ENCODE peak calls at places on chromosome 10, in nine cellular contexts. V, O, G, C, S, K, B, F and I are unnamed samples. For H3K4me1, the result is how much of the 10 kb centered on the place peaks cover.

GRCh38 chr10:18094332-18094731 is 45.9 kb upstream of the CACNB2 start:
- DNase-seq in V (no peak), O (no peak), G (no peak), C (no peak), S (no peak), K (no peak), B (no peak), F (no peak), I (no peak)

GRCh38 chr10:12606461-12606860 is 257.1 kb downstream of the CAMK1D start:
- DNase-seq in V (no peak), O (no peak), G (no peak), C (no peak), S (no peak), K (no peak), B (no peak), F (no peak), I (no peak)

GRCh38 chr10:93873427-93874115 is 20.2 kb upstream of the SLC35G1 start:
- DNase-seq in V (no peak), O (peak), G (peak), C (no peak), S (no peak), K (no peak), B (peak), F (peak), I (no peak)

GRCh38 chr10:110852255-110852896 is 19.4 kb upstream of the PDCD4 start:
- DNase-seq in V (no peak), O (peak), G (no peak), C (no peak), S (no peak), K (no peak), B (peak), F (no peak), I (no peak)

GRCh38 chr10:34933676-34934075 is 118.6 kb upstream of the PARD3 start:
- DNase-seq in V (peak), O (no peak), G (peak), C (no peak), S (no peak), K (peak), B (peak), F (peak), I (peak)

GRCh38 chr10:75037171-75038153 is 74.0 kb upstream of the SAMD8 start:
- DNase-seq in V (no peak), O (no peak), G (no peak), C (no peak), S (no peak), K (no peak), B (no peak), F (no peak), I (no peak)

GRCh38 chr10:125158528-125159485 is 1.6 kb downstream of the CTBP2 start:
- DNase-seq in V (peak), O (peak), G (no peak), C (no peak), S (peak), K (peak), B (no peak), F (peak), I (peak)

GRCh38 chr10:23270531-23270930 is 74.1 kb downstream of the C10orf67 start:
- DNase-seq in V (no peak), O (no peak), G (no peak), C (no peak), S (no peak), K (no peak), B (no peak), F (no peak), I (no peak)

GRCh38 chr10:118041316-118041715 is 5.4 kb downstream of the RAB11FIP2 start:
- DNase-seq in V (no peak), O (peak), G (no peak), C (no peak), S (no peak), K (no peak), B (no peak), F (peak), I (no peak)

GRCh38 chr10:16822726-16823360 is 5.6 kb upstream of the RSU1 start:
- DNase-seq in V (no peak), O (no peak), G (no peak), C (no peak), S (no peak), K (no peak), B (no peak), F (no peak), I (no peak)

GRCh38 chr10:43923328-43923727 is 274.6 kb upstream of the ZNF32 start:
- DNase-seq in V (no peak), O (no peak), G (no peak), C (no peak), S (no peak), K (no peak), B (no peak), F (no peak), I (no peak)

GRCh38 chr10:112375721-112376577 is 2.0 kb downstream of the ACSL5 start:
- DNase-seq in V (peak), O (peak), G (no peak), C (no peak), S (no peak), K (peak), B (no peak), F (peak), I (peak)

DNA sequence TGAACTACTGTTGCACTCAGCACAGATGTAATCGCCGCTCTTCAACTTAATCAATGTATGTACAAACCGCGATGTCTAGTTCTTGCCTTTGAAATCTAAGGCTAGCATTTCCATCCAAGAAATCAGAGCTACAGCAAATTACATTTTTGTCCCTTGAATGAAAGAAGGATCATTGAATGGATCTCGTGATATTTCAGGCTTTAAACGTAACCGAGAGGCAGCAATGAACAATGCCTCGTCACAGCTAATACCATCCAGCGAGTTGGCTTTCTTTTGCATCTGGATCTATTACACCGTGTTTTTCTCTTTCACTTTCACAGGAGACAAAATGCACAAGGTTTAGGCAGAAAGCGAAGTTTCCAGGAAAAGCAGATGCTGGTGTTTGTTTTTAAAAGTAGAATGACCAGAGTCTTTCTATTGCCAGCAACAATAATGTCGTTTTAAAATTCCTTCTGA is 5.5 kb downstream of the SKIDA1 start:
- DNase-seq in V (no peak), O (peak), G (no peak), C (no peak), S (no peak), K (no peak), B (no peak), F (peak), I (no peak)
- H3K4me1 ChIP-seq in V (under half), O (under half), G (half or more), C (under half), S (under half), K (under half), B (half or more), F (under half), I (under half)

GRCh38 chr10:89644967-89645741 is at the start of gene PANK1:
- DNase-seq in V (peak), O (peak), G (no peak), C (no peak), S (peak), K (peak), B (peak), F (peak), I (peak)

GRCh38 chr10:89644691-89644966 is 413 bp downstream of the PANK1 start:
- DNase-seq in V (peak), O (no peak), G (no peak), C (no peak), S (no peak), K (no peak), B (no peak), F (no peak), I (no peak)

GRCh38 chr10:89645742-89646172 is 715 bp upstream of the PANK1 start:
- DNase-seq in V (peak), O (no peak), G (no peak), C (no peak), S (no peak), K (peak), B (peak), F (no peak), I (no peak)

GRCh38 chr10:89643431-89643811 is 1.6 kb downstream of the PANK1 start:
- DNase-seq in V (no peak), O (no peak), G (no peak), C (no peak), S (no peak), K (no peak), B (no peak), F (no peak), I (no peak)

DNA sequence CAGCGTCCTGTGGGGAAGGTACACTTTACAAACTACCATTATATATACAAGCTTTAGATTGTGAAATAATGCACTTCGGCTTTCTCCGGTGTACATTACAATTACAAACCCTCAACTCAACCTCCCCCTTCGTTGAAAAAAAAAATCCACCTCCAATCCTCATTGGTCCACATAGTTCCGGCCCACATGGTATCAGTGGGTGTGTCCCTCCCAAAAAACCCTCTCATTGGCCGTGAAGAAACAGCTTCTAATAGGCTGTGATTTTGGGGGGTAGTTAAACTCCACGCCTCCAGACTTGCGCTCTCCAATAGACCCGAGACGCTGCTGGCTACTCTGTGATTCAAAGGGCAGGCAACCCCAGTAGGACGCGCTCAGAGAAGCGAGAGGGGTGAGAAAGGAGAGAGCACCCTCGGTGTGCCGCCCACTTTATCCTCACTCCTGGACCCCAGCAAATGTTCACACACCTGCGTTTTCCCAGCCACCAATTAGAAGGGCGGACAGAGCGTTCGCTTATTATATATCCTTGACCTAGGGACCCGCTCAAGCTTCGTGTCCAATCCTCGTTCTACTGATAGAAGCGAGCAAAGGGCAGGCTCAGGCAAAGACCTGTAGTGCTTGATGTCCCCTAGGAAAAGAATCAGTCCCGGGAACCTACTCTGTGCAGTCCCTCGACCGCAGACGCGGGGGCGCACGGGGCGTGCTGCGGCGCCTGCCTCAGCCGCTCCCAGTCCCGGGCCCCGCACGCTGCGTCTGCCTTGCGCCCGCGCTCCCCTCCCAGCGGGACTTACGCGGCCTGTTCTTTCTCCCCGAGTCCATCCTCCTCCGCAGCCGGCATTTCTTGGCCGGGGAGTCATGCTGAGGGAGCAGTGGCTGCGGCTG is 991 bp downstream of the PANK1 start:
- DNase-seq in V (peak), O (peak), G (peak), C (peak), S (peak), K (peak), B (peak), F (peak), I (peak)
- TF ChIP-seq CTCF in V (no peak), O (no peak), G (no peak), C (no peak), S (no peak), K (no peak), B (no peak), F (no peak), I (no peak)

DNA sequence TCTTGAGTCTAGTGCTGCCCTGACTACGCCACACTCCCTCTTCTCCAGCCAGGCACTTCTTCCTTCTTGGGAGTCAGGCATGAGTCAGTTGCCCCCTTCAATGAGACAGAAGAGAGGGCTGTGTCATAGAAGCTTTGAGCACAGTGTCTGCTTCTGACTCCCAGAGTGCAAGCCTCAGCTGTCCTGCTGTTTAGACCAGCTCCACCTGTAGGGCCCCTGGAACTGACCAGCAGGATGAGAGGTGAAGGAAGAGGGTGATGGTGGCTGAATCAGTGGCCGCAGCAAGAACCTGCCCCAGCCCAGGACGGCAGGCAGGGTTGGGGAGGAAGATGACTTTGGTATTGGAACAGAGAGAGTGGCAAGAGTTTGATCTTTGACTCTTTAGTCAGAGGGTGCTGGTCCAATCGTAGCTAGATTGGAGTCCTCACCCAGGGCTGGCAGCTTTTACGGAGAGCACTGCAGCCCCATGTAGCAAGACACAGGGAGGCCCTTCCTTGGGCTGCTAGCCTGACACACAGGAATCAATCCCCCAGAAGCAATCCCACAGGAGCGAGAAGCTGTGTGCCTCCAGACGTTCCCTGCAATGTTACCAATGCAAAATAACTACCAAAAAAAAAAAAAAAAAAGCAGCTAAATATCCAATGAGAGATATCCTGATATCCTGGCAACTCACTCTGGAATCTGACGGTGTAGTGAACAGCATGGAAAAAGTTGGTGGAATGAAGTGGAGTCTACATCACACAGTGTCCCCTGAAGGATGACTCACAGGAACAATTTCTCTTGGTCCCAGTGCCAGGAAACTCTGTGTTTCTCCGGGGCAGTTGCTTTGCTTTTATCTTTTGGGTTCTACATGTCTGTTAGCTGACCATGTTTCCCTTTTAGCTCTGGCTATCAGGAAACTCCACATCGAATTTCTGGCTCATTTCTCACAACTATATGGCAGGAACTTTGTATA is 6.9 kb downstream of the C10orf62 start:
- DNase-seq in V (peak), O (peak), G (no peak), C (peak), S (peak), K (peak), B (no peak), F (peak), I (no peak)
- H3K27ac ChIP-seq in V (peak), O (peak), G (peak), C (peak), S (peak), K (peak), B (peak), F (no peak), I (peak)

DNA sequence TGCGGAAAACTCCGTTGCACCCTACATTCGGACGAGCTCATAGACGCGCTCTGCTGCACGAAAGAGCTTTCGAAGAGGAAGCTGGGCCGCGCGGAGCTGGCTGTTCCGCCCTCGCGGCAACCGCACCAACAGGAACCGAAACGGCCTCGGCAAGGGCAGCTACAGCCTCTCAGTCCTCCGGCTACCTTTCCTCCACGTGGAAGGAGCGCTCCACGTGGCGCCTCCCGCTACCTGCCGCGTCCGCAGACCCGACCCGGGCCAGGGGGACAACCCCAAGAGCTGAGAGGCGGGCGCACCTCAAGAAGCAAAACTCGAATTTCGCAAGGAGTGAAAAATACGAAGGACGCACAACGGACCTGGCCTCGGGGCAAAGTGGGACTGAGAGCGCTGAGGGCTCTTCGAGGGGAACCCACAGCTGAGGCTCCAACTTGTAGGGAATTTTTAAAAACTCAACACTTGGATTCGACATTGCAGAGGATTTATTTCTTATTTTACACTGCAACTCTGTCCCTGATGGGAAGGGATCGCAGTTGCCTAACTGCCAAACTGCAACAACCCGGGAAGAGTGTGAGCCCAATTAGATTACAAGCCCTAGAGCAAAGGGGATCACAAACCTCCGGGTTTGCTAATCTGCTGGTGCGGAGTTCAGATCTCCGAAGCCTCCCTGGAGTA is 1.4 kb downstream of the HPSE2 start:
- DNase-seq in V (peak), O (peak), G (no peak), C (no peak), S (peak), K (peak), B (peak), F (peak), I (peak)
- H3K4me1 ChIP-seq in V (under half), O (under half), G (under half), C (under half), S (under half), K (under half), B (under half), F (under half), I (under half)

DNA sequence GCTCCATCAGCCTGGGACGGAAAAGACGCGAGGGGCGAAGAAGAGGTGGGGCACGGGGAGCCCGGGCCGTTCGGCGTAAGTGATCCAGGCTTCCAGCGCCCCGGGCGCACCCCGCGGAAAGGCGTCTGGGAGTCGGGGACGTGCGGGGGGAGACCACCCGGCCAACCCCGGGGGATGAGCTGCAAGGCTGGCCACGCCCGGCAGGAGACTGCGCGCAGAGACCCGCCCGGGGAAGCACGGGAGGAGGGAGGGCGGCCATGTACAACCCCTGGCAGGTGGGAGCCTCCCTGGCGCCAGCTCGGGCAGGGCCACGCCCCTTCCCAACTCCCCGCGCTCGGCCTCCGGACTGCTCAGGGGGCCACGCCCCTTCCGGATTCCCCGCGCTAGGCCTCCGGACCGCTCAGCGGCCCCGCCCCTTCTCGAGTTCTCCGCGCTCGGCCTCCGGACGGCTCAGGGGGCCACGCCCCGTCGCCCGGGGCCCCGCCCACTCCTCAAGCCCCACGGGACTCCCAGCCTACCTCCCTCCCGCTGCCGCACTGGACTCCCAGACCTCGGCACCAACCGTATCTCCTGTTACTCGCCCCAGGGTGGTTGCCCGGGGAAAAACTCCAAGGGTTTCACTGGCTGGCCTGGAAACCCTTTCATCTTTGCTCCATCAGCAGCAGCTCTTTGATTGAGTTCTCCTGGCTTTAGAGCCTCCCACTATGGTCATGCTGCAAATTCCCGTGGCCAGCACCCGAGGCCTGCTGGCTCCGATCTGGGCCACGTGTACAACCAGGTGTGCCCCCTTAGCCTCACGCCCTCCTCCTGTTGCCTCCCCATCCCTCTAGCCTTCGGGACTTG is 284.4 kb downstream of the ZEB1 start:
- DNase-seq in V (peak), O (peak), G (peak), C (peak), S (peak), K (peak), B (peak), F (peak), I (peak)
- TF ChIP-seq CTCF in V (peak), O (no peak), G (no peak), C (no peak), S (no peak), K (no peak), B (no peak), F (no peak), I (peak)

GRCh38 chr10:6092731-6093130 is 3.9 kb downstream of the RBM17 start:
- DNase-seq in V (no peak), O (no peak), G (no peak), C (no peak), S (no peak), K (no peak), B (no peak), F (no peak), I (no peak)
- H3K27ac ChIP-seq in V (no peak), O (no peak), G (no peak), C (no peak), S (no peak), K (peak), B (no peak), F (no peak), I (no peak)

GRCh38 chr10:114713525-114713924 is 55.5 kb upstream of the ABLIM1 start:
- DNase-seq in V (no peak), O (no peak), G (no peak), C (no peak), S (no peak), K (no peak), B (no peak), F (no peak), I (no peak)
- H3K4me1 ChIP-seq in V (half or more), O (under half), G (under half), C (under half), S (under half), K (under half), B (under half), F (half or more), I (under half)

GRCh38 chr10:115948415-115948814 is 324.6 kb downstream of the GFRA1 start:
- DNase-seq in V (no peak), O (peak), G (peak), C (no peak), S (no peak), K (no peak), B (peak), F (peak), I (no peak)
- TF ChIP-seq CTCF in V (peak), O (peak), G (peak), C (peak), S (peak), K (no peak), B (peak), F (peak), I (no peak)